ENCODE peak calls at places on chromosomes 3 and 15, in eight cellular contexts. Z, U, X, L, Y, W, I and N are unnamed samples. For H3K4me1, the result is how much of the 10 kb centered on the place peaks cover.

GRCh38 chr3:134803051-134803505 is 8.0 kb downstream of the EPHB1 start:
- DNase-seq in Z (no peak), U (no peak), X (no peak), L (no peak), Y (peak), W (no peak), I (no peak), N (no peak)

GRCh38 chr3:194422188-194422587 is 23.1 kb upstream of the GP5 start:
- DNase-seq in Z (no peak), U (no peak), X (no peak), L (no peak), Y (no peak), W (no peak), I (no peak), N (no peak)

GRCh38 chr3:98290916-98291315 is 8.6 kb downstream of the OR5H2 start:
- DNase-seq in Z (no peak), U (no peak), X (no peak), L (no peak), Y (no peak), W (no peak), I (no peak), N (no peak)

GRCh38 chr3:157559401-157559800 is 56.2 kb upstream of the VEPH1 start:
- DNase-seq in Z (no peak), U (no peak), X (no peak), L (no peak), Y (no peak), W (no peak), I (no peak), N (no peak)

GRCh38 chr15:91801836-91802534 is 51.5 kb upstream of the SLCO3A1 start:
- DNase-seq in Z (no peak), U (no peak), X (no peak), L (no peak), Y (no peak), W (no peak), I (no peak), N (no peak)

GRCh38 chr3:153244961-153245360 is 82.9 kb downstream of the RAP2B start:
- DNase-seq in Z (no peak), U (no peak), X (no peak), L (no peak), Y (no peak), W (no peak), I (no peak), N (no peak)

GRCh38 chr3:41093476-41093875 is 105.8 kb upstream of the CTNNB1 start:
- DNase-seq in Z (no peak), U (no peak), X (no peak), L (no peak), Y (no peak), W (no peak), I (no peak), N (no peak)

GRCh38 chr15:94576889-94577533 is 345.6 kb downstream of the MCTP2 start:
- DNase-seq in Z (no peak), U (peak), X (peak), L (peak), Y (no peak), W (peak), I (peak), N (peak)

GRCh38 chr3:10635446-10636076 is 130.2 kb upstream of the ATP2B2 start:
- DNase-seq in Z (no peak), U (no peak), X (no peak), L (no peak), Y (no peak), W (no peak), I (no peak), N (no peak)

GRCh38 chr3:126179825-126180476 is 435 bp downstream of the ALDH1L1 start:
- DNase-seq in Z (no peak), U (peak), X (no peak), L (no peak), Y (no peak), W (peak), I (peak), N (no peak)

GRCh38 chr15:42071717-42072116 is 22.6 kb downstream of the PLA2G4D start:
- DNase-seq in Z (no peak), U (no peak), X (no peak), L (no peak), Y (no peak), W (no peak), I (no peak), N (no peak)

GRCh38 chr3:173932624-173933023 is 535.1 kb downstream of the NLGN1 start:
- DNase-seq in Z (no peak), U (no peak), X (no peak), L (no peak), Y (no peak), W (no peak), I (no peak), N (no peak)

GRCh38 chr3:113211370-113212154 is at the start of gene BOC:
- DNase-seq in Z (peak), U (peak), X (no peak), L (no peak), Y (no peak), W (no peak), I (peak), N (no peak)

DNA sequence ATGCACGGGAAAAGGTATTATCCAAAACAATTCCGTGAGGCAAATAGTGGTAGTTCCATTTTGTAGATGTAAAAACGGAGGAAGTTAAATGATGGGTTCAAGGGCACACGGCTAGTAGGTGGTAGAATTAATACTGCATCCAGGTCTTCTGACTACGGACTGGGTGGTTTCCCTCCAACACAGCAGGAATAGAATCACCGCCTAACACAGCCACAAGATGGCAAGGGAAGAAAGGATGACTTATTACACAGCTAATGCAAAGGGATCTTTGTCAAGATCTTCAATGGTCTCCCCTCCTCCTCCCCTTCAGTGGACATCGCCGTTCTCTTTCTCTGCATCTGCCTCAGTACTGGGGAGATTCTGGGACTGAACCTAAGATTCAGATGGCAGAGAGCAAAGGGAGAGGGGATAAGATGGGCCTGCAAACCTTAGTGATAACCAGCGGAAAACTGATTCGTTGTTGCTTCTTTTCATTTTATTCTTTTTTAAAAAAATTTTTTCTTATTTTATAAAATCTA is 574 bp upstream of the TOPBP1 start:
- DNase-seq in Z (no peak), U (peak), X (no peak), L (peak), Y (no peak), W (peak), I (peak), N (no peak)
- H3K4me3 ChIP-seq in Z (peak), U (peak), X (peak), L (peak), Y (peak), W (peak), I (peak), N (peak)

GRCh38 chr15:80525853-80526252 is 121.7 kb downstream of the ARNT2 start:
- DNase-seq in Z (no peak), U (no peak), X (no peak), L (no peak), Y (no peak), W (no peak), I (no peak), N (no peak)

GRCh38 chr15:80527961-80528360 is 123.8 kb downstream of the ARNT2 start:
- DNase-seq in Z (no peak), U (no peak), X (no peak), L (no peak), Y (no peak), W (no peak), I (no peak), N (no peak)

GRCh38 chr15:80530737-80531365 is 126.7 kb downstream of the ARNT2 start:
- DNase-seq in Z (no peak), U (no peak), X (no peak), L (no peak), Y (no peak), W (no peak), I (no peak), N (no peak)

GRCh38 chr15:80526556-80527340 is 122.6 kb downstream of the ARNT2 start:
- DNase-seq in Z (no peak), U (no peak), X (no peak), L (no peak), Y (no peak), W (no peak), I (no peak), N (no peak)

DNA sequence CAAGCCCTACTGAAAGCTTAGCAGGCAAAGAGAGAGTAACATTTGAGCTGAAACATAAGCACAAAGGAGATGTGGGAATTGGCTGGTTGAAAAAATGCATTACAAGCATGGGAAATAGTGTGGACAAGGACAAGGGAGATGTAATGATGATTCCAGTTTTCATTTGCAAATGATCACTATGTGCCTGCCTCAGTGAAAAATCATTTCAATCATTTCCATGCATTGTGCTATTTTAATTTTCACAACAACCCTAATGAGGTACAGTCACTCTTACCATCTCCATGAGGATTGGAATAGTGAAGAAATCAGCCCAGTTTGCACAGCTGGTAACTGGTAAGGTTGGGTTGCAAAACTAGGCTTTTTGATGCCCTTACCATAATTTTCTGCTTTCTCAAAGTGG is 123.2 kb downstream of the ARNT2 start:
- DNase-seq in Z (no peak), U (no peak), X (no peak), L (no peak), Y (no peak), W (no peak), I (no peak), N (no peak)
- H3K4me1 ChIP-seq in Z (under half), U (under half), X (under half), L (under half), Y (under half), W (under half), I (under half), N (under half)

GRCh38 chr15:76366714-76367113 is 30.1 kb downstream of the ISL2 start:
- DNase-seq in Z (no peak), U (no peak), X (no peak), L (no peak), Y (no peak), W (no peak), I (no peak), N (no peak)
- TF ChIP-seq REST in Z (no peak), U (no peak), X (no peak), L (no peak), Y (no peak), W (no peak), I (no peak), N (no peak)

GRCh38 chr15:24848050-24848449 is 106.7 kb upstream of the SNRPN start:
- DNase-seq in Z (peak), U (peak), X (no peak), L (no peak), Y (no peak), W (no peak), I (peak), N (no peak)
- H3K4me3 ChIP-seq in Z (peak), U (peak), X (no peak), L (no peak), Y (no peak), W (peak), I (peak), N (no peak)

GRCh38 chr3:72598856-72599255 is 249.4 kb downstream of the SHQ1 start:
- DNase-seq in Z (no peak), U (no peak), X (no peak), L (no peak), Y (no peak), W (no peak), I (no peak), N (no peak)

GRCh38 chr3:72595376-72595775 is 252.9 kb downstream of the SHQ1 start:
- DNase-seq in Z (no peak), U (no peak), X (no peak), L (peak), Y (no peak), W (no peak), I (peak), N (no peak)

GRCh38 chr3:72597756-72598195 is 250.5 kb downstream of the SHQ1 start:
- DNase-seq in Z (no peak), U (peak), X (no peak), L (peak), Y (no peak), W (no peak), I (peak), N (no peak)

GRCh38 chr3:72595927-72596610 is 252.2 kb downstream of the SHQ1 start:
- DNase-seq in Z (no peak), U (no peak), X (no peak), L (no peak), Y (no peak), W (no peak), I (no peak), N (no peak)

DNA sequence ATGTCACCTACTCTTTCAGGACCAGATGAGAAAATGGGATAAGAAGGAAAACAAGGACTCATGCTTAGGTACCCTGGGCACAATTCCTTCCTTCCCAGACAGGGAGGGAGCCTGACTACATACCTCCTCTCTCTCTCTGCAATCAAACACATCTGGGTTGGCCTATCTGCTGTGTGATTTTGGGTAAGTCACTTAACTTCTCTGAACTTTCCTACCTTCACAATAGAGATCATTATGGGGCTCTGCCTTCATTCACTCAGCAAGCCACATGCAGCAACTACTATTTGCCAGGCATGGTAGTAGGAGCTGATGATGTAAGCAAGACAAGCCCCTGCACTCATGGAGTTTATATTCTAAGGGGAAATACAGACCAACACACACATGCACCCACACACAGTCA is 251.2 kb downstream of the SHQ1 start:
- DNase-seq in Z (no peak), U (no peak), X (no peak), L (no peak), Y (no peak), W (no peak), I (no peak), N (no peak)
- H3K4me1 ChIP-seq in Z (under half), U (under half), X (under half), L (under half), Y (under half), W (half or more), I (under half), N (under half)

DNA sequence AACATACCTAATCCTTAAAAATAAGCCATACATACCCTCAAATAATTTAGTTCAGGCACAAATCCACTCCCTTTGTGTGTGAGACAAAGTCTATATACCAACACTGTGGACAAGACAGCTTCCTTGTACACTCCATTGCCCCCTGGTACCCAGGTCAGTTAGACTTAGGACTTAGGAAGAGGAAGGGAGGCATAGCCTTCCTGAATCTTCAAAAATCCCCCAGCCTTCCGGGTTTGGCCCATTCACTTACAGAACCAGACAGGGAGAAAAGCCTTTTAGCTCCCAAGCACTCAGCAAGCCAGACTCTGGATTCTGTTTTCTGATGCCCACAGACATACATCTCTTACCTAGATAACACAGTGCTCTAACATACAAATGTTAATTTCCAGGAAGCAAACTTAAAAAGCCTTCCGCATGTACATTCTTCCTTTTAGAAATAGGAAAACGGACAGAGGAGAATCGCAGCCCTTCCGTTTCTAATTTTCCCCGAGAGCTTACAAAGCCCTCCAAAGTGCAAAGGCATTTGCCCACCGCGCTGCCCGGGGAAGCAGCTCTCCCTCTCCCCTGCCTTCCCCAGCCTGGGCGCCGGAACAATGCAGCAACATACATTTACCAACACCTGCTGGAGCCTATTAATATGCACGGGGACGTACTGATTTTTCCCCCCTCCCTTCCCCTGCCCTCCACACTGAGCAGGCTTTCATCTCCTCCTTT is 442.1 kb downstream of the MAGI1 start:
- DNase-seq in Z (no peak), U (no peak), X (no peak), L (no peak), Y (no peak), W (no peak), I (peak), N (no peak)
- TF ChIP-seq REST in Z (no peak), U (no peak), X (no peak), L (no peak), Y (no peak), W (no peak), I (no peak), N (no peak)

DNA sequence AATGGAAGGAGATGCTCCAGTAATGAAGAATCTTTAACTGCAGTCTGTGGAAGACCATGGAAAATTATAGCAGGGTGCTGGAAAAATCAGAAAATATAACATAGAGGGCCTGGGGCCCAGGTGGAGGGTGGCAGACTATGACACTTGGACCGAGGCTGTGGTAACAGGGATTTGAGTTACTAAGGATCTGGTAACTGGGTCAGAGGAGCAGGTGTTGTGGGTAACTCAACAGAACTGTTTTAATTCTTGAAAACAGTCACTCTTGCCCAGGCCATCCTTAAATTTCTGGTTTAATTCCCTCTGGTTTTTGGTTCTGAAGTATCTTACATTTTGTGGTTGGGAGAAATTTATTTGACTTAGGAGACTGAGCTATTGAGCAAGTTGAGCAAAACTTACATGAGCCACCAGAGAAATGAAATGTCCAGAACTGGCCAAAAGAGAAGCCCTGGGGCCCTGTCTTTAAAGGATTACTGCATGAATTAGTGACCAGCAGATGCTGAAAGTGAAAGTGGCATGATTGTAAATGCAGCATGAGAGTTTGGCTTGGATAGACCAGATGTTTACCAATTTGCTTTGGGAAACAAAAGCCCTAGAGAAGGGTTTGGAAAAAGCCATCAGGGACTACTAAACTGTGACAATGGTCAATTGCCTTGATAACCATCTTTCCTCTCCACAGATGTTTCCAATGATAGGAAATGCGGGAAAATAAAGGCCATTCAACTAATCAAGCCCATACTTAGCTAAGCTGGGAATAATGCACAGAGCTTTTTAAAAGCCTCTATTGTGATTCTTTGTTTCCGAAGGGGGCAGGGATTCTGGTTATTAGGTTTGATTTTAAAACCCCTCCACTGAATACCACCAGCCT is 374.9 kb upstream of the TGFBR2 start:
- DNase-seq in Z (no peak), U (no peak), X (no peak), L (no peak), Y (no peak), W (no peak), I (peak), N (no peak)
- H3K4me3 ChIP-seq in Z (no peak), U (no peak), X (no peak), L (no peak), Y (no peak), W (no peak), I (no peak), N (no peak)

GRCh38 chr15:90423920-90424319 is 35.9 kb downstream of the IQGAP1 start:
- DNase-seq in Z (no peak), U (no peak), X (no peak), L (no peak), Y (no peak), W (no peak), I (no peak), N (no peak)

GRCh38 chr15:90421527-90421926 is 33.5 kb downstream of the IQGAP1 start:
- DNase-seq in Z (no peak), U (no peak), X (no peak), L (no peak), Y (no peak), W (no peak), I (no peak), N (no peak)

GRCh38 chr15:90420488-90420850 is 32.4 kb downstream of the IQGAP1 start:
- DNase-seq in Z (no peak), U (no peak), X (no peak), L (no peak), Y (no peak), W (no peak), I (no peak), N (no peak)

GRCh38 chr15:90419738-90420487 is 31.9 kb downstream of the IQGAP1 start:
- DNase-seq in Z (peak), U (no peak), X (no peak), L (no peak), Y (peak), W (no peak), I (no peak), N (no peak)

DNA sequence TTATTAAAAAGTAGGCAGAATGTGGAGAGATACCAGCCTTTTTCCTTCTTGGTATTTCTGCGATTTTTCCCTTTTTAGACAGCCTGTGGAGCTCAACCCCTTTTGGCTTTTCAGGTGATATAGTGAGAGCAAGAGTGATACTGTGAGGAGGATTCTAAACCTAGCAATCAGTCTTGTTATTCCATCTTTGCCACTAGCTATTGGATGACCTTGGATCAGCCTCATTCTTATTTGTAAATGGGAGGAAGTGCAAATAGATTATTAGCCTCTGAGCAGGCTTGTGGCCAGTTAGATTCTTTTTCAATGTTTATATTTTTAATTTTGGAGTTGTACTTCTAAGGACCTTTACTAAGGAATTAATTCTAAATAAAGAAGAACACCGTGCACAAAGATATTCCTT is 34.0 kb downstream of the IQGAP1 start:
- DNase-seq in Z (no peak), U (no peak), X (no peak), L (no peak), Y (no peak), W (peak), I (no peak), N (no peak)
- H3K4me1 ChIP-seq in Z (half or more), U (under half), X (under half), L (under half), Y (under half), W (half or more), I (under half), N (half or more)